ENCODE peak calls at places on chromosomes 7 and 10, in six cellular contexts. One of them, this sample, is unnamed.
A peak's percentile ranks its signal among the peaks of the same experiment; 100 is the strongest.

GRCh38 chr7:127967276-127967675 is 64.0 kb downstream of the LRRC4 start:
- DNase-seq in tibial nerve: no peak
- DNase-seq in transverse colon: no peak
- DNase-seq in esophagus squamous epithelium: no peak
- DNase-seq in IMR-90: no peak
- DNase-seq in A549: no peak
- DNase-seq in this sample: no peak

GRCh38 chr10:16809074-16809718 is 8.0 kb downstream of the RSU1 start:
- DNase-seq in esophagus squamous epithelium: no peak
- DNase-seq in IMR-90: peak; percentile 36
- DNase-seq in transverse colon: peak; percentile 56
- DNase-seq in A549: no peak
- DNase-seq in tibial nerve: peak; percentile 18
- DNase-seq in this sample: no peak

GRCh38 chr10:29392376-29393021 is 103.6 kb downstream of the LYZL1 start:
- DNase-seq in transverse colon: peak; percentile 33
- DNase-seq in esophagus squamous epithelium: no peak
- DNase-seq in IMR-90: peak; percentile 31
- DNase-seq in A549: peak; percentile 47
- DNase-seq in tibial nerve: peak; percentile 49
- DNase-seq in this sample: no peak

GRCh38 chr7:149430197-149430596 is 30.7 kb downstream of the ZNF777 start:
- DNase-seq in transverse colon: no peak
- DNase-seq in tibial nerve: no peak
- DNase-seq in IMR-90: no peak
- DNase-seq in esophagus squamous epithelium: no peak
- DNase-seq in A549: no peak
- DNase-seq in this sample: no peak

GRCh38 chr10:114386446-114386845 is 17.9 kb downstream of the AFAP1L2 start:
- DNase-seq in tibial nerve: no peak
- DNase-seq in transverse colon: no peak
- DNase-seq in A549: no peak
- DNase-seq in IMR-90: no peak
- DNase-seq in esophagus squamous epithelium: no peak
- DNase-seq in this sample: no peak

GRCh38 chr10:128643658-128644057 is 517.4 kb upstream of the MKI67 start:
- DNase-seq in tibial nerve: no peak
- DNase-seq in transverse colon: no peak
- DNase-seq in esophagus squamous epithelium: no peak
- DNase-seq in A549: no peak
- DNase-seq in IMR-90: no peak
- DNase-seq in this sample: no peak

GRCh38 chr10:44991571-44991970 is 9.2 kb upstream of the ZNF22 start:
- DNase-seq in IMR-90: no peak
- DNase-seq in A549: no peak
- DNase-seq in transverse colon: no peak
- DNase-seq in tibial nerve: peak; percentile 25
- DNase-seq in esophagus squamous epithelium: no peak
- DNase-seq in this sample: no peak

GRCh38 chr7:147611402-147611801 is 979.2 kb upstream of the C7orf33 start:
- DNase-seq in tibial nerve: no peak
- DNase-seq in transverse colon: no peak
- DNase-seq in A549: no peak
- DNase-seq in esophagus squamous epithelium: no peak
- DNase-seq in IMR-90: no peak
- DNase-seq in this sample: no peak

GRCh38 chr10:80122746-80123145 is 9.8 kb upstream of the PLAC9 start:
- DNase-seq in transverse colon: no peak
- DNase-seq in IMR-90: no peak
- DNase-seq in esophagus squamous epithelium: no peak
- DNase-seq in tibial nerve: no peak
- DNase-seq in A549: no peak
- DNase-seq in this sample: no peak

DNA sequence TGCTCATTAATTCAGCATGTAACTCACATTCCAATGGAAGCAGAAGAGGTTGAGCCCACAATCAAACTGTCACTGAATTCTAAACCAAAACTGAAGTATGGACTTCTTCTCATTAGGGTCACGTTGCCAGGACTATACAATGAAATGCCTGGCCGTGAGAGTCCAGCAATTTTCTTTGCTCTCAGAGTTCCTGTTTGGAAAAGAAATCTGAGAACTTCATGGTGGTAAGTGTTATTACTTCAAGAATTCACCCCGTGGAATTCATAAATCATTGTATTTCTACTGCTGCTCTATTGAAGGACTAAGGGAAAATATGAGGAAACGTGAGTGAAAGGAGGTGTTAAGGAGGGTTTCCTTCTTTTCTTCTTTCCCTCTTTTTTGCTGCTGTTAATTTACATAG is 441.8 kb upstream of the AKR1E2 start:
- DNase-seq in transverse colon: no peak
- DNase-seq in A549: no peak
- DNase-seq in IMR-90: peak; percentile 76
- DNase-seq in esophagus squamous epithelium: no peak
- DNase-seq in tibial nerve: no peak
- DNase-seq in this sample: no peak
- H3K4me3 ChIP-seq in transverse colon: no peak overlapping the region
- H3K4me3 ChIP-seq in A549: no peak overlapping the region
- H3K4me3 ChIP-seq in IMR-90: peak overlapping the region; percentile 6
- H3K4me3 ChIP-seq in esophagus squamous epithelium: no peak overlapping the region
- H3K4me3 ChIP-seq in tibial nerve: no peak overlapping the region
- H3K4me3 ChIP-seq in this sample: no peak overlapping the region

GRCh38 chr10:133266056-133266795 is 10.4 kb downstream of the ADAM8 start:
- DNase-seq in esophagus squamous epithelium: no peak
- DNase-seq in tibial nerve: no peak
- DNase-seq in IMR-90: no peak
- DNase-seq in transverse colon: no peak
- DNase-seq in A549: no peak
- DNase-seq in this sample: no peak
- TF ChIP-seq POLR2A in esophagus squamous epithelium: no peak
- TF ChIP-seq POLR2A in tibial nerve: no peak
- TF ChIP-seq POLR2A in IMR-90: no peak
- TF ChIP-seq POLR2A in transverse colon: no peak
- TF ChIP-seq POLR2A in A549: no peak
- TF ChIP-seq POLR2A in this sample: no peak

DNA sequence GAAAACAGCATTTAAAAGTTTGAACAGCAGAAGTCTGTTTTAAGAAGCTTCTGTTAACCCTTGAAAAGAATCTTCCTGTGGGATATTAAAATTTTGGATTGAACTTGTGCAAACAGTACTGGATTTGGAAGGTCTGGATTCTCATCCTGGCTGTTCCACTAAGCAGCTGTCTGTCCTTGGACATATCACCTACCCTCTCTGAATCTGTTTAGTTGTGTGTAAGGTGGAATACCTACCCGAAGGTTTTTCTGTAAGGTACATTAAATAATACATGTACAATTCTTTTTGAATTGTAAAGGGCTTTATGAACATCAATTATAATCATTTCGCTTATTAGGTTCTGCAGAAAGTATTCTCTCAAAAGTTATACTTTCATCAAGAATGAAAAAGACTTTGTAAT is 2.2 kb downstream of the PDCD4 start:
- DNase-seq in tibial nerve: no peak
- DNase-seq in esophagus squamous epithelium: no peak
- DNase-seq in IMR-90: no peak
- DNase-seq in transverse colon: no peak
- DNase-seq in A549: no peak
- DNase-seq in this sample: no peak
- H3K4me3 ChIP-seq in tibial nerve: peak overlapping the region; percentile 98
- H3K4me3 ChIP-seq in esophagus squamous epithelium: peak overlapping the region; percentile 86
- H3K4me3 ChIP-seq in IMR-90: no peak overlapping the region
- H3K4me3 ChIP-seq in transverse colon: peak overlapping the region; percentile 85
- H3K4me3 ChIP-seq in A549: peak overlapping the region; percentile 78
- H3K4me3 ChIP-seq in this sample: peak overlapping the region; percentile 93

DNA sequence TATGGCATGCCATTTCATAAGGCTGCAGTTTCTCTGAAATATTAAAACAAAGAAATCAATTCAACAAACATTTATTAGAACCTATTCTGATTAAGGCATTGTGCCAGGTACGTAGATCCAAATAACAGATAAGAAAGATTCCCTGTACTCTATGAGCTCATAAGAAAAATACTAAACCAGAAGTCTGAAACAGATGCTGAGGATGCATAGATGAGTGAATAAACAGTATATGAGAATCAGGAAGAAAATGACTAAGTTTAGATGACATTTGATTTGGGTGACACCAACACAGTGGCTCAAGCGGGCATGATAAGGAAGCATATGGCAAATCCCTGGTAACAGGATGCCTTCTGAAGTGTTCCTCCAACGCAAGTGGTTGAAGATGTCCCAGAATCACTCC is 477.2 kb downstream of the PARD3 start:
- DNase-seq in tibial nerve: no peak
- DNase-seq in A549: no peak
- DNase-seq in esophagus squamous epithelium: no peak
- DNase-seq in transverse colon: no peak
- DNase-seq in IMR-90: no peak
- DNase-seq in this sample: no peak
- TF ChIP-seq POLR2A in tibial nerve: no peak
- TF ChIP-seq POLR2A in A549: no peak
- TF ChIP-seq POLR2A in esophagus squamous epithelium: no peak
- TF ChIP-seq POLR2A in transverse colon: no peak
- TF ChIP-seq POLR2A in IMR-90: no peak
- TF ChIP-seq POLR2A in this sample: no peak